ENCODE peak calls at places on chromosome 9, in five cellular contexts. One of them, this sample, is unnamed.

GRCh38 chr9:84140535-84141101 is 160.0 kb downstream of the RMI1 start:
- DNase-seq in colonic mucosa: peak
- DNase-seq in NCI-H146: peak
- DNase-seq in stimulated activated CD8-positive, alpha-beta memory T cell treated with anti-CD3 and anti-CD28 coated beads, Interleukin-7, amount 100 ng/mL, for 24 hours: no peak
- DNase-seq in COR-L47: peak
- DNase-seq in this sample: no peak

GRCh38 chr9:3880851-3881250 is 355.1 kb upstream of the RFX3 start:
- DNase-seq in stimulated activated CD8-positive, alpha-beta memory T cell treated with anti-CD3 and anti-CD28 coated beads, Interleukin-7, amount 100 ng/mL, for 24 hours: no peak
- DNase-seq in NCI-H146: no peak
- DNase-seq in COR-L47: no peak
- DNase-seq in colonic mucosa: no peak
- DNase-seq in this sample: no peak

GRCh38 chr9:107137495-107138202 is 145.4 kb upstream of the RAD23B start:
- DNase-seq in stimulated activated CD8-positive, alpha-beta memory T cell treated with anti-CD3 and anti-CD28 coated beads, Interleukin-7, amount 100 ng/mL, for 24 hours: no peak
- DNase-seq in NCI-H146: peak
- DNase-seq in COR-L47: no peak
- DNase-seq in colonic mucosa: peak
- DNase-seq in this sample: no peak

GRCh38 chr9:95862343-95862742 is 13.1 kb upstream of the ERCC6L2 start:
- DNase-seq in colonic mucosa: no peak
- DNase-seq in NCI-H146: no peak
- DNase-seq in stimulated activated CD8-positive, alpha-beta memory T cell treated with anti-CD3 and anti-CD28 coated beads, Interleukin-7, amount 100 ng/mL, for 24 hours: no peak
- DNase-seq in COR-L47: no peak
- DNase-seq in this sample: no peak

GRCh38 chr9:114732842-114733241 is 50.9 kb upstream of the TEX48 start:
- DNase-seq in stimulated activated CD8-positive, alpha-beta memory T cell treated with anti-CD3 and anti-CD28 coated beads, Interleukin-7, amount 100 ng/mL, for 24 hours: no peak
- DNase-seq in COR-L47: no peak
- DNase-seq in NCI-H146: no peak
- DNase-seq in colonic mucosa: no peak
- DNase-seq in this sample: no peak

GRCh38 chr9:88460583-88461332 is 72.5 kb downstream of the SPIN1 start:
- DNase-seq in COR-L47: peak
- DNase-seq in NCI-H146: no peak
- DNase-seq in stimulated activated CD8-positive, alpha-beta memory T cell treated with anti-CD3 and anti-CD28 coated beads, Interleukin-7, amount 100 ng/mL, for 24 hours: no peak
- DNase-seq in colonic mucosa: no peak
- DNase-seq in this sample: no peak

GRCh38 chr9:15468113-15468512 is 42.7 kb downstream of the PSIP1 start:
- DNase-seq in COR-L47: no peak
- DNase-seq in stimulated activated CD8-positive, alpha-beta memory T cell treated with anti-CD3 and anti-CD28 coated beads, Interleukin-7, amount 100 ng/mL, for 24 hours: no peak
- DNase-seq in colonic mucosa: no peak
- DNase-seq in NCI-H146: no peak
- DNase-seq in this sample: no peak

GRCh38 chr9:32015795-32016194 is 368.6 kb upstream of the ACO1 start:
- DNase-seq in colonic mucosa: no peak
- DNase-seq in NCI-H146: no peak
- DNase-seq in COR-L47: no peak
- DNase-seq in stimulated activated CD8-positive, alpha-beta memory T cell treated with anti-CD3 and anti-CD28 coated beads, Interleukin-7, amount 100 ng/mL, for 24 hours: no peak
- DNase-seq in this sample: no peak

GRCh38 chr9:35367451-35367850 is 122.5 kb upstream of the RUSC2 start:
- DNase-seq in NCI-H146: peak
- DNase-seq in stimulated activated CD8-positive, alpha-beta memory T cell treated with anti-CD3 and anti-CD28 coated beads, Interleukin-7, amount 100 ng/mL, for 24 hours: no peak
- DNase-seq in colonic mucosa: no peak
- DNase-seq in COR-L47: no peak
- DNase-seq in this sample: no peak

GRCh38 chr9:103183569-103184191 is 188.5 kb downstream of the CYLC2 start:
- DNase-seq in colonic mucosa: no peak
- DNase-seq in NCI-H146: peak
- DNase-seq in COR-L47: peak
- DNase-seq in stimulated activated CD8-positive, alpha-beta memory T cell treated with anti-CD3 and anti-CD28 coated beads, Interleukin-7, amount 100 ng/mL, for 24 hours: no peak
- DNase-seq in this sample: no peak

This sample was measured in stimulated activated naive B cell treated with anti-CD40 and anti-IgM and Interleukin-4, amounts not matched to agents 10 μg/mL and 1 μg/mL and 100 μg/mL, for 72 hours.